ENCODE peak calls at places on chromosomes 6 and 20, in nine cellular contexts. One of them, this sample, is unnamed.

GRCh38 chr20:60078351-60079250 is 120.4 kb downstream of the CDH26 start:
- DNase-seq in foreskin fibroblast: no peak
- DNase-seq in choroid plexus epithelial cell: no peak
- DNase-seq in kidney epithelial cell: no peak
- DNase-seq in endodermal cell: no peak
- DNase-seq in fibroblast of pulmonary artery: no peak
- DNase-seq in fibroblast of mammary gland: no peak
- DNase-seq in naive thymus-derived CD4-positive, alpha-beta T cell: no peak
- DNase-seq in NT2/D1: peak
- DNase-seq in this sample: no peak

GRCh38 chr6:132133734-132134490 is 182.7 kb upstream of the CCN2 start:
- DNase-seq in fibroblast of mammary gland: no peak
- DNase-seq in kidney epithelial cell: no peak
- DNase-seq in fibroblast of pulmonary artery: no peak
- DNase-seq in foreskin fibroblast: no peak
- DNase-seq in endodermal cell: no peak
- DNase-seq in naive thymus-derived CD4-positive, alpha-beta T cell: no peak
- DNase-seq in NT2/D1: no peak
- DNase-seq in choroid plexus epithelial cell: peak
- DNase-seq in this sample: peak

GRCh38 chr6:71675386-71675785 is 211.0 kb upstream of the RIMS1 start:
- DNase-seq in NT2/D1: no peak
- DNase-seq in foreskin fibroblast: no peak
- DNase-seq in fibroblast of pulmonary artery: no peak
- DNase-seq in fibroblast of mammary gland: no peak
- DNase-seq in kidney epithelial cell: no peak
- DNase-seq in naive thymus-derived CD4-positive, alpha-beta T cell: no peak
- DNase-seq in endodermal cell: peak
- DNase-seq in choroid plexus epithelial cell: no peak
- DNase-seq in this sample: no peak

GRCh38 chr6:3181105-3181504 is 23.8 kb upstream of the TUBB2A start:
- DNase-seq in naive thymus-derived CD4-positive, alpha-beta T cell: no peak
- DNase-seq in foreskin fibroblast: no peak
- DNase-seq in NT2/D1: no peak
- DNase-seq in fibroblast of mammary gland: no peak
- DNase-seq in choroid plexus epithelial cell: no peak
- DNase-seq in fibroblast of pulmonary artery: no peak
- DNase-seq in kidney epithelial cell: no peak
- DNase-seq in endodermal cell: no peak
- DNase-seq in this sample: no peak

GRCh38 chr6:170261643-170262480 is 29.0 kb downstream of the DLL1 start:
- DNase-seq in endodermal cell: no peak
- DNase-seq in naive thymus-derived CD4-positive, alpha-beta T cell: no peak
- DNase-seq in NT2/D1: no peak
- DNase-seq in fibroblast of mammary gland: no peak
- DNase-seq in choroid plexus epithelial cell: no peak
- DNase-seq in foreskin fibroblast: no peak
- DNase-seq in fibroblast of pulmonary artery: no peak
- DNase-seq in kidney epithelial cell: no peak
- DNase-seq in this sample: no peak

GRCh38 chr6:134193536-134194521 is 124.1 kb downstream of the SGK1 start:
- DNase-seq in NT2/D1: no peak
- DNase-seq in fibroblast of mammary gland: no peak
- DNase-seq in endodermal cell: no peak
- DNase-seq in foreskin fibroblast: no peak
- DNase-seq in fibroblast of pulmonary artery: no peak
- DNase-seq in naive thymus-derived CD4-positive, alpha-beta T cell: no peak
- DNase-seq in kidney epithelial cell: no peak
- DNase-seq in choroid plexus epithelial cell: no peak
- DNase-seq in this sample: no peak

GRCh38 chr6:82951935-82952334 is 113.7 kb downstream of the UBE3D start:
- DNase-seq in fibroblast of pulmonary artery: no peak
- DNase-seq in choroid plexus epithelial cell: no peak
- DNase-seq in fibroblast of mammary gland: no peak
- DNase-seq in naive thymus-derived CD4-positive, alpha-beta T cell: no peak
- DNase-seq in foreskin fibroblast: no peak
- DNase-seq in kidney epithelial cell: no peak
- DNase-seq in NT2/D1: no peak
- DNase-seq in endodermal cell: no peak
- DNase-seq in this sample: no peak

GRCh38 chr20:10504893-10505292 is 69.8 kb downstream of the SLX4IP start:
- DNase-seq in kidney epithelial cell: no peak
- DNase-seq in naive thymus-derived CD4-positive, alpha-beta T cell: no peak
- DNase-seq in NT2/D1: no peak
- DNase-seq in fibroblast of mammary gland: peak
- DNase-seq in choroid plexus epithelial cell: peak
- DNase-seq in fibroblast of pulmonary artery: peak
- DNase-seq in endodermal cell: no peak
- DNase-seq in foreskin fibroblast: no peak
- DNase-seq in this sample: peak

GRCh38 chr6:88725111-88725711 is 238.2 kb downstream of the RNGTT start:
- DNase-seq in NT2/D1: no peak
- DNase-seq in foreskin fibroblast: no peak
- DNase-seq in kidney epithelial cell: peak
- DNase-seq in endodermal cell: peak
- DNase-seq in naive thymus-derived CD4-positive, alpha-beta T cell: no peak
- DNase-seq in fibroblast of mammary gland: peak
- DNase-seq in fibroblast of pulmonary artery: peak
- DNase-seq in choroid plexus epithelial cell: peak
- DNase-seq in this sample: peak

GRCh38 chr6:82780334-82780733 is 285.3 kb downstream of the UBE3D start:
- DNase-seq in NT2/D1: no peak
- DNase-seq in choroid plexus epithelial cell: no peak
- DNase-seq in endodermal cell: no peak
- DNase-seq in foreskin fibroblast: no peak
- DNase-seq in fibroblast of pulmonary artery: no peak
- DNase-seq in naive thymus-derived CD4-positive, alpha-beta T cell: no peak
- DNase-seq in kidney epithelial cell: no peak
- DNase-seq in fibroblast of mammary gland: no peak
- DNase-seq in this sample: no peak

GRCh38 chr20:910132-910839 is 5.8 kb downstream of the ANGPT4 start:
- DNase-seq in endodermal cell: no peak
- DNase-seq in choroid plexus epithelial cell: peak
- DNase-seq in NT2/D1: no peak
- DNase-seq in foreskin fibroblast: no peak
- DNase-seq in fibroblast of mammary gland: no peak
- DNase-seq in fibroblast of pulmonary artery: no peak
- DNase-seq in naive thymus-derived CD4-positive, alpha-beta T cell: no peak
- DNase-seq in kidney epithelial cell: no peak
- DNase-seq in this sample: peak

GRCh38 chr20:9392892-9393857 is 121.2 kb upstream of the LAMP5 start:
- DNase-seq in foreskin fibroblast: peak
- DNase-seq in choroid plexus epithelial cell: peak
- DNase-seq in fibroblast of pulmonary artery: peak
- DNase-seq in fibroblast of mammary gland: peak
- DNase-seq in NT2/D1: peak
- DNase-seq in kidney epithelial cell: no peak
- DNase-seq in endodermal cell: peak
- DNase-seq in naive thymus-derived CD4-positive, alpha-beta T cell: no peak
- DNase-seq in this sample: peak

GRCh38 chr20:45346851-45347250 is 1.4 kb downstream of the SDC4 start:
- DNase-seq in naive thymus-derived CD4-positive, alpha-beta T cell: no peak
- DNase-seq in kidney epithelial cell: no peak
- DNase-seq in fibroblast of mammary gland: no peak
- DNase-seq in choroid plexus epithelial cell: no peak
- DNase-seq in endodermal cell: no peak
- DNase-seq in NT2/D1: no peak
- DNase-seq in foreskin fibroblast: no peak
- DNase-seq in fibroblast of pulmonary artery: no peak
- DNase-seq in this sample: no peak

GRCh38 chr20:13858496-13859270 is 73.9 kb downstream of the NDUFAF5 start:
- DNase-seq in NT2/D1: no peak
- DNase-seq in kidney epithelial cell: no peak
- DNase-seq in fibroblast of mammary gland: peak
- DNase-seq in endodermal cell: no peak
- DNase-seq in naive thymus-derived CD4-positive, alpha-beta T cell: no peak
- DNase-seq in fibroblast of pulmonary artery: no peak
- DNase-seq in choroid plexus epithelial cell: no peak
- DNase-seq in foreskin fibroblast: no peak
- DNase-seq in this sample: no peak

GRCh38 chr20:62067547-62068260 is 2.0 kb upstream of the TAF4 start:
- DNase-seq in endodermal cell: no peak
- DNase-seq in NT2/D1: no peak
- DNase-seq in fibroblast of mammary gland: no peak
- DNase-seq in foreskin fibroblast: no peak
- DNase-seq in kidney epithelial cell: no peak
- DNase-seq in fibroblast of pulmonary artery: no peak
- DNase-seq in naive thymus-derived CD4-positive, alpha-beta T cell: no peak
- DNase-seq in choroid plexus epithelial cell: no peak
- DNase-seq in this sample: no peak

GRCh38 chr6:25541228-25541627 is 110.8 kb upstream of the SCGN start:
- DNase-seq in kidney epithelial cell: no peak
- DNase-seq in naive thymus-derived CD4-positive, alpha-beta T cell: no peak
- DNase-seq in fibroblast of mammary gland: no peak
- DNase-seq in NT2/D1: no peak
- DNase-seq in foreskin fibroblast: no peak
- DNase-seq in fibroblast of pulmonary artery: no peak
- DNase-seq in choroid plexus epithelial cell: no peak
- DNase-seq in endodermal cell: no peak
- DNase-seq in this sample: no peak

GRCh38 chr6:25537349-25538018 is 114.5 kb upstream of the SCGN start:
- DNase-seq in endodermal cell: no peak
- DNase-seq in choroid plexus epithelial cell: no peak
- DNase-seq in foreskin fibroblast: no peak
- DNase-seq in NT2/D1: no peak
- DNase-seq in fibroblast of mammary gland: peak
- DNase-seq in naive thymus-derived CD4-positive, alpha-beta T cell: no peak
- DNase-seq in fibroblast of pulmonary artery: peak
- DNase-seq in kidney epithelial cell: peak
- DNase-seq in this sample: no peak

GRCh38 chr6:25535302-25536225 is 116.5 kb upstream of the SCGN start:
- DNase-seq in foreskin fibroblast: no peak
- DNase-seq in naive thymus-derived CD4-positive, alpha-beta T cell: no peak
- DNase-seq in kidney epithelial cell: no peak
- DNase-seq in choroid plexus epithelial cell: no peak
- DNase-seq in fibroblast of mammary gland: no peak
- DNase-seq in endodermal cell: no peak
- DNase-seq in fibroblast of pulmonary artery: no peak
- DNase-seq in NT2/D1: no peak
- DNase-seq in this sample: no peak
- H3K4me3 ChIP-seq in foreskin fibroblast: no peak
- H3K4me3 ChIP-seq in naive thymus-derived CD4-positive, alpha-beta T cell: no peak
- H3K4me3 ChIP-seq in kidney epithelial cell: no peak
- H3K4me3 ChIP-seq in choroid plexus epithelial cell: no peak
- H3K4me3 ChIP-seq in fibroblast of mammary gland: no peak
- H3K4me3 ChIP-seq in endodermal cell: no peak
- H3K4me3 ChIP-seq in fibroblast of pulmonary artery: no peak
- H3K4me3 ChIP-seq in NT2/D1: no peak
- H3K4me3 ChIP-seq in this sample: no peak

GRCh38 chr6:26128013-26128771 is 41.0 kb downstream of the HFE start:
- DNase-seq in endodermal cell: no peak
- DNase-seq in kidney epithelial cell: no peak
- DNase-seq in naive thymus-derived CD4-positive, alpha-beta T cell: no peak
- DNase-seq in fibroblast of pulmonary artery: no peak
- DNase-seq in foreskin fibroblast: no peak
- DNase-seq in NT2/D1: no peak
- DNase-seq in fibroblast of mammary gland: no peak
- DNase-seq in choroid plexus epithelial cell: no peak
- DNase-seq in this sample: no peak
- H3K4me3 ChIP-seq in endodermal cell: no peak
- H3K4me3 ChIP-seq in kidney epithelial cell: no peak
- H3K4me3 ChIP-seq in naive thymus-derived CD4-positive, alpha-beta T cell: no peak
- H3K4me3 ChIP-seq in fibroblast of pulmonary artery: no peak
- H3K4me3 ChIP-seq in foreskin fibroblast: no peak
- H3K4me3 ChIP-seq in NT2/D1: peak
- H3K4me3 ChIP-seq in fibroblast of mammary gland: no peak
- H3K4me3 ChIP-seq in choroid plexus epithelial cell: peak
- H3K4me3 ChIP-seq in this sample: peak

GRCh38 chr20:40966516-40967185 is 62.0 kb upstream of the TOP1 start:
- DNase-seq in kidney epithelial cell: no peak
- DNase-seq in NT2/D1: no peak
- DNase-seq in fibroblast of pulmonary artery: no peak
- DNase-seq in endodermal cell: no peak
- DNase-seq in choroid plexus epithelial cell: no peak
- DNase-seq in fibroblast of mammary gland: no peak
- DNase-seq in naive thymus-derived CD4-positive, alpha-beta T cell: no peak
- DNase-seq in foreskin fibroblast: no peak
- DNase-seq in this sample: no peak

GRCh38 chr20:40965671-40966070 is 63.0 kb upstream of the TOP1 start:
- DNase-seq in choroid plexus epithelial cell: no peak
- DNase-seq in fibroblast of pulmonary artery: no peak
- DNase-seq in endodermal cell: no peak
- DNase-seq in foreskin fibroblast: no peak
- DNase-seq in kidney epithelial cell: no peak
- DNase-seq in NT2/D1: no peak
- DNase-seq in fibroblast of mammary gland: no peak
- DNase-seq in naive thymus-derived CD4-positive, alpha-beta T cell: no peak
- DNase-seq in this sample: no peak

GRCh38 chr20:40966103-40966502 is 62.5 kb upstream of the TOP1 start:
- DNase-seq in kidney epithelial cell: no peak
- DNase-seq in foreskin fibroblast: no peak
- DNase-seq in fibroblast of mammary gland: no peak
- DNase-seq in choroid plexus epithelial cell: no peak
- DNase-seq in NT2/D1: no peak
- DNase-seq in fibroblast of pulmonary artery: no peak
- DNase-seq in naive thymus-derived CD4-positive, alpha-beta T cell: no peak
- DNase-seq in endodermal cell: peak
- DNase-seq in this sample: no peak

DNA sequence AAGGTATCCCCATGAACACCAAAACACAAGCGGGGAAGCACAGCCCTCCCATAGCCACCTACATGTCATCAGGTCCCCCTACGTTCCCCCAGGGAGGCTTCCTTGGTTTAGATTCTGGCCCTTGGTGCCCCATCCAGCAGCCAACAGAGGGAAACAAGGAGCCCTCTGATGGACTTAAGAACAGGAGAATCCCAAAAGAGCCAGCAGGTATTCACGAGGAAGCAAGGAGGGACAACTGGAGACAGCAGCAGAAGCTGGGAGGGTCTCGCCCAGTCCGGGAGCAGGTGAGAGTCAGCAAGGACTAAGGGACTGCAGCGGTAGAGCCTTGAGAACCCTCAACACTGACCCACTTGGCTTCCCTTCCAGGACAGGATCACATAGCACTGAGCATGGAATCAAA is 58.4 kb upstream of the TOP1 start:
- DNase-seq in NT2/D1: no peak
- DNase-seq in kidney epithelial cell: no peak
- DNase-seq in choroid plexus epithelial cell: peak
- DNase-seq in fibroblast of mammary gland: no peak
- DNase-seq in endodermal cell: peak
- DNase-seq in foreskin fibroblast: no peak
- DNase-seq in naive thymus-derived CD4-positive, alpha-beta T cell: no peak
- DNase-seq in fibroblast of pulmonary artery: no peak
- DNase-seq in this sample: no peak
- H3K4me3 ChIP-seq in NT2/D1: no peak
- H3K4me3 ChIP-seq in kidney epithelial cell: no peak
- H3K4me3 ChIP-seq in choroid plexus epithelial cell: no peak
- H3K4me3 ChIP-seq in fibroblast of mammary gland: no peak
- H3K4me3 ChIP-seq in endodermal cell: no peak
- H3K4me3 ChIP-seq in foreskin fibroblast: no peak
- H3K4me3 ChIP-seq in naive thymus-derived CD4-positive, alpha-beta T cell: no peak
- H3K4me3 ChIP-seq in fibroblast of pulmonary artery: no peak
- H3K4me3 ChIP-seq in this sample: no peak

DNA sequence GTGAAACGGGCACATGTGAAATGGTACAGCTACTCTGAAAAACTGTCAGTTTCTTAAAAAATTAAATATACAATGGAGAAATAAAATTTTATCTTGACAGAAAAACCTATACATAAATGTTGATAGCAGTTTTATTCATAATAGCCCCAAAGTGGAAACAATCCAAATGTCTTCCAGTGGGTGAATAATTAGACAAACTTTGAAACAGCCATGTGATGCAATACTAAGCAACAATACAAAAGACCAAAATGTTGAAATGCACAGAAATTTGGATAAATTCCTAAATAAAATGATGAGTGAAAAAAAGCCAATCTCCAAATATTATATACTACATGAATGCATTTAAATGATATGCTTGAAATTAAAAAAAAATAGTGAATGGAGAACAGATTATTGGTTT is 523.1 kb downstream of the HTR1B start:
- DNase-seq in choroid plexus epithelial cell: peak
- DNase-seq in fibroblast of pulmonary artery: peak
- DNase-seq in naive thymus-derived CD4-positive, alpha-beta T cell: no peak
- DNase-seq in foreskin fibroblast: no peak
- DNase-seq in NT2/D1: no peak
- DNase-seq in kidney epithelial cell: no peak
- DNase-seq in endodermal cell: no peak
- DNase-seq in fibroblast of mammary gland: peak
- DNase-seq in this sample: peak
- H3K4me3 ChIP-seq in choroid plexus epithelial cell: no peak
- H3K4me3 ChIP-seq in fibroblast of pulmonary artery: no peak
- H3K4me3 ChIP-seq in naive thymus-derived CD4-positive, alpha-beta T cell: no peak
- H3K4me3 ChIP-seq in foreskin fibroblast: no peak
- H3K4me3 ChIP-seq in NT2/D1: no peak
- H3K4me3 ChIP-seq in kidney epithelial cell: no peak
- H3K4me3 ChIP-seq in endodermal cell: no peak
- H3K4me3 ChIP-seq in fibroblast of mammary gland: no peak
- H3K4me3 ChIP-seq in this sample: no peak